ENCODE peak calls at places on chromosomes 13 and 19, in seven cellular contexts. I, M, W, T, D, C and G are unnamed samples.

GRCh38 chr19:34273121-34273845 is 18.9 kb downstream of the GARRE1 start:
- DNase-seq in I (no peak), M (no peak), W (no peak), T (no peak), D (no peak), C (no peak), G (no peak)

GRCh38 chr13:41603917-41604316 is 146.6 kb downstream of the RGCC start:
- DNase-seq in I (no peak), M (no peak), W (no peak), T (no peak), D (no peak), C (peak), G (no peak)

GRCh38 chr13:97975280-97975850 is 21.9 kb downstream of the IPO5 start:
- DNase-seq in I (no peak), M (no peak), W (no peak), T (no peak), D (no peak), C (peak), G (no peak)

GRCh38 chr19:55644191-55644833 is 863 bp downstream of the ZNF581 start:
- DNase-seq in I (no peak), M (no peak), W (no peak), T (no peak), D (no peak), C (no peak), G (no peak)

GRCh38 chr19:33024398-33024797 is 40.3 kb downstream of the RHPN2 start:
- DNase-seq in I (no peak), M (no peak), W (no peak), T (no peak), D (no peak), C (no peak), G (no peak)

GRCh38 chr13:65553328-65553727 is 1676.8 kb downstream of the PCDH9 start:
- DNase-seq in I (no peak), M (no peak), W (no peak), T (no peak), D (no peak), C (no peak), G (no peak)

GRCh38 chr13:52931913-52932312 is 83.5 kb upstream of the PCDH8 start:
- DNase-seq in I (no peak), M (no peak), W (no peak), T (no peak), D (no peak), C (no peak), G (no peak)

GRCh38 chr13:110819203-110820014 is 95.5 kb downstream of the ANKRD10 start:
- DNase-seq in I (peak), M (peak), W (peak), T (peak), D (peak), C (peak), G (peak)

GRCh38 chr13:32783067-32783466 is 196.8 kb downstream of the PDS5B start:
- DNase-seq in I (no peak), M (no peak), W (no peak), T (no peak), D (no peak), C (peak), G (no peak)

GRCh38 chr13:39451301-39451700 is 151.7 kb downstream of the LHFPL6 start:
- DNase-seq in I (no peak), M (no peak), W (no peak), T (peak), D (no peak), C (peak), G (no peak)

GRCh38 chr13:110109140-110109783 is 197.7 kb downstream of the COL4A1 start:
- DNase-seq in I (no peak), M (no peak), W (no peak), T (no peak), D (no peak), C (no peak), G (no peak)

GRCh38 chr13:64591981-64592380 is 2638.2 kb downstream of the PCDH9 start:
- DNase-seq in I (no peak), M (no peak), W (no peak), T (no peak), D (no peak), C (peak), G (no peak)

GRCh38 chr19:34269968-34270621 is 15.7 kb downstream of the GARRE1 start:
- DNase-seq in I (peak), M (peak), W (peak), T (no peak), D (peak), C (peak), G (no peak)

DNA sequence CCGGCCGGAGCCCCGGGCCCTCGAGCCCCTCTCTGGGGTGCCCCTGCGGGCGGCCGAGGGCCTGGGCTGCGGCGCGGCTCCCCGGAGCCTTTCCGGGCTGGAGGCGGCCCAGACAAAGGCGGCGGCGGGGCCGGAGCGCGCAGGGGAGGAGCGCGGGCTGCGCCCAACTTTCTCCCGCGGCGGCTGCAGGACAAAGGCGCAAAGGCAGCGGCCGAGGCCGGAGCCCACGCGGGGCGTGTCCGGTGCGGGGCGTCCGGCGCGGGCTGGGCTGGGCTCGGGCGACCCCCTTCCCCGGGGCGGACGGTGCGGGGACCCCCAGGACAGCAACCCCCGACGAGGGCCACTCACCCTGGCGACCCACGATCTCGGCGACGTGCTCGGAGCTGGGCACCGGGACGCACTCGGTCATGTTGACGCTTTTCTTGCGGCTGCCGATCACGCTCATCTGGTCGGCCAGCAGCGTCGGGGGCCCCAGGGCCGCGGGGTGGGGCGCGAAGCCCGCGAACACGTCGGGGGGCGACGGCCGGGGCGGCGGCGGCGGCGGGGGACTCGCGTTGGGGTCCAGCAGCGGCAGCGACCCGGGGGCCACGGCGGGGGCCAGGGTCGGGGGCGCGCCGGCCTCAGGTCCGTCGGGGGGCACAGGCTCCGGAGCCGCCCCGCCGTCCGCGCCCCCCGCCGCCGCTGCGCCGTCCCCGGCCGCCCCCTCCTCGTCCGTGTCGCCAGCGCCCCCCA is 843 bp downstream of the MEX3D start:
- DNase-seq in I (peak), M (no peak), W (peak), T (no peak), D (no peak), C (no peak), G (no peak)
- H3K4me3 ChIP-seq in I (peak), M (peak), W (peak), T (peak), D (no peak), C (peak), G (peak)

DNA sequence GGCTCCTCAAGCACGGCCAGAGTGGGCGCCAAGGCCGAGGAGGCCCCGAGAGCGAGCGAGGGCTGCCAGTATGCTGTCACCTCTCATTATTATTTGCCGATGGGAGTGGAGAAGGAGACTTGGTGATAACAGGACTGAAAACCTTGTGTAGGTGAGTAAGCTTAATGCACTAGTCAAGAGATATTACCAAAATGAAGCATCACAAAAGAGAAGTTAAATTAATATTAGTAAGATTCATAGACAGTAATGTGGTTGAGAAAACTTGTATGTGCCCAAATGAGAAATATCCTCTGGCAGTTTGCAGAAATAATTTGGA is 204.5 kb upstream of the SLITRK1 start:
- DNase-seq in I (no peak), M (no peak), W (no peak), T (no peak), D (no peak), C (no peak), G (no peak)
- H3K4me3 ChIP-seq in I (peak), M (no peak), W (no peak), T (peak), D (no peak), C (peak), G (no peak)

GRCh38 chr19:41425174-41426115 is 1.7 kb downstream of the B3GNT8 start:
- DNase-seq in I (no peak), M (no peak), W (peak), T (no peak), D (no peak), C (no peak), G (no peak)

GRCh38 chr19:41428481-41428859 is 1.3 kb upstream of the B3GNT8 start:
- DNase-seq in I (no peak), M (no peak), W (no peak), T (no peak), D (no peak), C (no peak), G (no peak)

GRCh38 chr19:41426116-41426841 is 895 bp downstream of the B3GNT8 start:
- DNase-seq in I (no peak), M (no peak), W (no peak), T (no peak), D (no peak), C (no peak), G (no peak)

GRCh38 chr19:41427647-41428480 is 690 bp upstream of the B3GNT8 start:
- DNase-seq in I (no peak), M (no peak), W (peak), T (no peak), D (peak), C (no peak), G (no peak)

GRCh38 chr19:41426952-41427646 is at the start of gene B3GNT8:
- DNase-seq in I (peak), M (no peak), W (peak), T (no peak), D (peak), C (peak), G (peak)
- H3K4me3 ChIP-seq in I (peak), M (peak), W (peak), T (peak), D (peak), C (peak), G (peak)

GRCh38 chr19:13873776-13874515 is 3.0 kb upstream of the NANOS3 start:
- DNase-seq in I (no peak), M (no peak), W (no peak), T (no peak), D (no peak), C (no peak), G (no peak)
- H3K4me3 ChIP-seq in I (no peak), M (no peak), W (no peak), T (no peak), D (no peak), C (no peak), G (no peak)

GRCh38 chr19:49590071-49590970 is 661 bp upstream of the PRR12 start:
- DNase-seq in I (peak), M (peak), W (peak), T (peak), D (peak), C (peak), G (peak)
- H3K4me3 ChIP-seq in I (peak), M (peak), W (peak), T (peak), D (peak), C (peak), G (peak)

GRCh38 chr13:112905086-112905485 is 63.9 kb upstream of the MCF2L start:
- DNase-seq in I (no peak), M (no peak), W (no peak), T (no peak), D (no peak), C (no peak), G (peak)

GRCh38 chr13:112903071-112903577 is 65.9 kb upstream of the MCF2L start:
- DNase-seq in I (no peak), M (no peak), W (no peak), T (no peak), D (no peak), C (no peak), G (peak)

GRCh38 chr13:112903606-112904195 is 65.3 kb upstream of the MCF2L start:
- DNase-seq in I (no peak), M (no peak), W (no peak), T (no peak), D (no peak), C (no peak), G (peak)

GRCh38 chr13:112905619-112905989 is 63.4 kb upstream of the MCF2L start:
- DNase-seq in I (no peak), M (no peak), W (no peak), T (no peak), D (no peak), C (no peak), G (no peak)

GRCh38 chr13:112904436-112904960 is 64.5 kb upstream of the MCF2L start:
- DNase-seq in I (no peak), M (no peak), W (no peak), T (no peak), D (no peak), C (no peak), G (peak)
- H3K4me3 ChIP-seq in I (no peak), M (no peak), W (no peak), T (no peak), D (no peak), C (no peak), G (peak)

DNA sequence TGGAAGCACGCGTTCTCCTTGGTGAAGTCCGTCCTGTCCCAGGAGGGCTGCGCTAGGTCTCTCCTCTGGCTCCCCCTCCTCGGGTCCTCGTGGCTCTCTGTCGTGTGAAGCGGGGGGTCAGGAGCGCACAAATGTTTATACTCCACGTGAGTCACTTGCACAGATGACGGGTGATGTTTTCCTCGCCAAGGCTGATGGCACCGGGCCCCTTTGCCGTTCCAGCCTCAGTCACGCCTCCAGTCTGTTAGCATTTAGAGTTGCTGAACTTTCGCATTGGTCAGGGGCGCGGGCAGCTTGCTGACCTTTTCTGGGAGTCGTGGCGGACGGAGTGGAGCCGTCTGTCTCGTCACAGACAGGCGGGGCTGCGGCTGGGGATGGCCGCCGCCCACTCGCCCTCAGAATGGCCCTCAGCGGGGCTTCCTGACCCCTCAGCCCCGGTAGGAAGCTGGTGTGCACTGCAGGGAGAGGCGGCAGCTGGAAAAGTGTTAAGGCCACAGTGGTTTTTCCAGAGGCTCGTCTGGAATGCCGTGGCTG is 13.7 kb downstream of the KLHL26 start:
- DNase-seq in I (peak), M (no peak), W (peak), T (peak), D (no peak), C (no peak), G (no peak)
- H3K4me3 ChIP-seq in I (no peak), M (no peak), W (no peak), T (no peak), D (no peak), C (no peak), G (no peak)